ENCODE peak calls at places on chromosomes 13 and 19, in seven cellular contexts. I, T, F, V, R, P and G are unnamed samples. For H3K27me3, the result is how much of the 10 kb centered on the place peaks cover.

GRCh38 chr19:2274185-2274711 is 7.7 kb downstream of the PEAK3 start:
- DNase-seq in F (no peak), V (no peak), I (no peak), P (no peak), R (no peak), T (no peak), G (no peak)

GRCh38 chr19:52941941-52942370 is 18.7 kb upstream of the ZNF888 start:
- DNase-seq in V (peak), T (peak), R (peak), P (peak), F (no peak), I (peak), G (peak)

GRCh38 chr19:38389101-38389925 is 816 bp downstream of the SPRED3 start:
- DNase-seq in P (peak), V (no peak), F (peak), T (peak), I (no peak), R (no peak), G (no peak)

GRCh38 chr19:12954150-12954962 is 2.7 kb downstream of the GADD45GIP1 start:
- DNase-seq in I (no peak), T (no peak), R (no peak), V (no peak), F (no peak), P (no peak), G (peak)

GRCh38 chr13:60788156-60788829 is 391.3 kb downstream of the TDRD3 start:
- DNase-seq in T (peak), V (peak), F (peak), P (no peak), I (no peak), R (peak), G (no peak)

GRCh38 chr19:2227415-2228156 is 8.5 kb downstream of the PLEKHJ1 start:
- DNase-seq in I (peak), F (no peak), R (no peak), T (no peak), V (no peak), P (no peak), G (no peak)

GRCh38 chr19:46748325-46749109 is 2.3 kb upstream of the STRN4 start:
- DNase-seq in R (peak), I (peak), P (peak), F (no peak), T (peak), V (peak), G (peak)

GRCh38 chr13:98207411-98207810 is 30.3 kb upstream of the RNF113B start:
- DNase-seq in R (peak), F (peak), I (no peak), V (no peak), T (no peak), P (peak), G (no peak)

GRCh38 chr19:10305139-10305806 is 4.3 kb downstream of the ZGLP1 start:
- DNase-seq in F (peak), I (no peak), T (peak), P (peak), V (peak), R (peak), G (peak)

GRCh38 chr13:67343777-67344176 is 113.6 kb upstream of the PCDH9 start:
- DNase-seq in P (no peak), V (no peak), R (no peak), T (no peak), F (no peak), I (no peak), G (no peak)

GRCh38 chr13:110449225-110450015 is 112.1 kb downstream of the RAB20 start:
- DNase-seq in I (no peak), R (no peak), P (no peak), V (no peak), T (no peak), F (no peak), G (no peak)

GRCh38 chr13:89609318-89609717 is 1738.2 kb upstream of the MIR17HG start:
- DNase-seq in V (no peak), R (no peak), I (no peak), F (no peak), P (no peak), T (no peak), G (no peak)

GRCh38 chr13:37175996-37176395 is 70.5 kb upstream of the CSNK1A1L start:
- DNase-seq in T (peak), V (no peak), F (peak), P (peak), I (no peak), R (no peak), G (no peak)

GRCh38 chr13:109088101-109088500 is 458.7 kb downstream of the MYO16 start:
- DNase-seq in R (no peak), V (no peak), F (no peak), P (no peak), I (no peak), T (no peak), G (no peak)

GRCh38 chr13:31094331-31095015 is 67.2 kb downstream of the HSPH1 start:
- DNase-seq in V (no peak), I (no peak), T (no peak), P (no peak), F (no peak), R (no peak), G (no peak)

GRCh38 chr13:23671902-23672301 is 101.7 kb downstream of the TNFRSF19 start:
- DNase-seq in V (no peak), T (peak), R (no peak), F (peak), I (no peak), P (peak), G (no peak)

GRCh38 chr19:16040642-16041041 is 35.7 kb upstream of the TPM4 start:
- DNase-seq in R (no peak), V (no peak), P (peak), T (peak), I (no peak), F (no peak), G (no peak)

GRCh38 chr19:40347476-40348124 is 597 bp downstream of the C19orf47 start:
- DNase-seq in V (no peak), I (peak), R (no peak), T (no peak), F (no peak), P (no peak), G (no peak)

GRCh38 chr19:45413497-45413896 is 7.1 kb downstream of the POLR1G start:
- DNase-seq in I (no peak), R (no peak), P (no peak), V (no peak), T (no peak), F (no peak), G (no peak)

GRCh38 chr13:70108276-70108845 is at the start of gene KLHL1:
- DNase-seq in R (no peak), P (no peak), T (no peak), F (no peak), I (no peak), V (no peak), G (no peak)

GRCh38 chr13:48437381-48437780 is 24.5 kb upstream of the LPAR6 start:
- DNase-seq in R (peak), I (no peak), P (peak), T (peak), F (peak), V (peak), G (no peak)

GRCh38 chr19:42540071-42540553 is 11.8 kb upstream of the CEACAM1 start:
- DNase-seq in T (peak), I (no peak), P (no peak), V (no peak), F (no peak), R (no peak), G (peak)

GRCh38 chr13:113553541-113554332 is 30.8 kb upstream of the TFDP1 start:
- DNase-seq in V (no peak), I (peak), T (no peak), R (no peak), F (no peak), P (no peak), G (peak)

GRCh38 chr13:99388334-99388923 is 81.2 kb upstream of the GPR183 start:
- DNase-seq in P (no peak), F (no peak), T (no peak), V (no peak), R (no peak), I (no peak), G (no peak)

GRCh38 chr19:47819841-47820244 is 1.9 kb upstream of the CRX start:
- DNase-seq in V (no peak), T (no peak), P (no peak), R (no peak), I (no peak), F (no peak), G (no peak)

DNA sequence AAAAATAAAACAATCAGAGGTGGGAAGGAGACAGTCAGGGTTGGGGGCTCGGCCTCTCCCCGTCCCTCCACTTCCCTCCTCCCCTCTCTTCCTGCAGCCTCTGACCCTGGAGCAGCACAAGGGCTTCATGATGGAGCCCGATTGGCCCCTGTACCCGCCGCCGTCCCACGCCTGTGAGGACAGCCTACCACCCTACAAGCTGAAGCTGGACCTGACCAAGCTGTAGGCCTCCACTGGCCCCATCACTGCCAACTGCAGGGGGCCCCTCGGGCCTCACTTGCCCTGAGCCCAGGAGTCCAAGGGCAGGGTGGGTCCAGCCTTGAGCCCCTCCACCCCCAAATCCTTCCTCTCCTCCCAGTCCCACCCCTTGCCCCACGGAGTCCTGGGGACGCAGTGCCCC is 7.6 kb downstream of the TMEM59L start:
- DNase-seq in P (no peak), R (no peak), T (no peak), F (no peak), V (no peak), I (no peak), G (no peak)
- H3K27me3 ChIP-seq in P (under half), R (under half), T (under half), F (under half), V (under half), I (under half), G (under half)

GRCh38 chr13:27924529-27925141 is 4.8 kb downstream of the PDX1 start:
- DNase-seq in P (no peak), R (no peak), F (no peak), T (no peak), V (no peak), I (no peak), G (no peak)
- H3K27me3 ChIP-seq in P (half or more), R (half or more), F (half or more), T (half or more), V (half or more), I (under half), G (half or more)

DNA sequence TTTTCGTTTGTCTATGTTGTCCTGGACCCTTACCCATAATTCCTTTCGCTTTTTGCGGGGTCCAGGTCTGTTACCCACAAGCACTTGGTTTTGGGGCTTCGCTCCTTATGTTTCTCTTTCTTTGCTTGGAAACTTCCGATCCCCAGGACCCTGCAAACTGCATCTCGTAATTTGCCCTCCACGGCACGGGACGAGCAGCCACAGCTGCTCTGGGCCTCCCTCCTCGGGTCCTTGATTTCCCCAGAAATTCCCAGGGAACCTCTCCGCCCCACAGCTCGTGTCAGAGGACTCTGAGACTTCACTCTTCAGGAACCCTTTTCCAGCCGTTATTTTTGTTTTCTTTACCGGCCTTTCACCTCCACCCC is 599 bp downstream of the SNRNP70 start:
- DNase-seq in P (no peak), V (no peak), R (no peak), F (no peak), I (no peak), T (no peak), G (no peak)
- H3K27me3 ChIP-seq in P (under half), V (under half), R (under half), F (under half), I (under half), T (under half), G (under half)

GRCh38 chr19:50896591-50897190 is 14.5 kb downstream of the KLK4 start:
- DNase-seq in F (peak), R (no peak), V (no peak), I (peak), T (peak), P (peak), G (no peak)

GRCh38 chr19:50899549-50899948 is 11.6 kb downstream of the KLK4 start:
- DNase-seq in R (no peak), P (no peak), I (no peak), F (no peak), V (no peak), T (no peak), G (no peak)

GRCh38 chr19:50897612-50898011 is 13.6 kb downstream of the KLK4 start:
- DNase-seq in T (no peak), P (no peak), V (no peak), F (no peak), R (no peak), I (no peak), G (no peak)

GRCh38 chr19:50898018-50898417 is 13.2 kb downstream of the KLK4 start:
- DNase-seq in P (no peak), R (no peak), T (no peak), V (no peak), I (no peak), F (no peak), G (no peak)

DNA sequence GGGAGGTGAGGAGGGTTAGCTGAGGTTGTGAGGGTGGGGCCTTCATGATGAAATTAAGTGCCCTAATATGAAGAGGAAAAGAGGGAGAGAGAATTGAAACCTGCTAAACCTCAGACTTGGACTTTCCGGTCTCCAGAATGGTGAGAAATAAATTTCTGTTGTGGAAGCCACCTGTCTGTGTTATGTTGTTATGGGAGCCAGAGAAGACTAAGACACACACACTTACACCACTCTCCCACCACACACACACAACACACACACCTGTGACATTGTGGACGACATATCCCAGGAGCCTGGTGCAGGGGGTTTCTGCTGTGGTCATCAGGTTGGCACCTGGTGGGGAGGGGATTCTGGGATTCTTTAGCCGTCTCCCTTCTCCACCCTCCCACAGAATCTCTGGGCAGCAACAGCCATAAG is 14.0 kb downstream of the KLK4 start:
- DNase-seq in I (no peak), F (no peak), T (no peak), P (no peak), V (no peak), R (no peak), G (no peak)
- H3K27me3 ChIP-seq in I (under half), F (under half), T (under half), P (under half), V (under half), R (under half), G (under half)

GRCh38 chr19:29478578-29479565 is 46.9 kb upstream of the VSTM2B start:
- DNase-seq in V (no peak), R (no peak), I (no peak), P (no peak), F (no peak), T (no peak), G (no peak)

GRCh38 chr19:29476528-29476927 is 49.3 kb upstream of the VSTM2B start:
- DNase-seq in P (no peak), F (no peak), V (no peak), I (no peak), T (no peak), R (no peak), G (no peak)

GRCh38 chr19:29477831-29478577 is 47.8 kb upstream of the VSTM2B start:
- DNase-seq in I (no peak), T (no peak), V (no peak), P (no peak), F (no peak), R (no peak), G (no peak)

GRCh38 chr19:29479941-29480340 is 45.9 kb upstream of the VSTM2B start:
- DNase-seq in P (no peak), I (no peak), R (no peak), T (no peak), V (no peak), F (no peak), G (no peak)

GRCh38 chr19:29475469-29475868 is 50.3 kb upstream of the VSTM2B start:
- DNase-seq in V (no peak), R (no peak), P (no peak), F (no peak), T (no peak), I (no peak), G (no peak)
- H3K27me3 ChIP-seq in V (under half), R (under half), P (under half), F (under half), T (under half), I (under half), G (under half)

GRCh38 chr19:18774107-18774506 is 17.0 kb downstream of the COMP start:
- DNase-seq in P (no peak), I (no peak), V (no peak), R (no peak), F (no peak), T (no peak), G (no peak)

GRCh38 chr19:18772620-18773587 is 18.2 kb downstream of the COMP start:
- DNase-seq in P (no peak), I (no peak), F (no peak), T (no peak), R (no peak), V (no peak), G (no peak)

GRCh38 chr19:18774782-18775444 is 16.2 kb downstream of the COMP start:
- DNase-seq in P (no peak), V (no peak), R (no peak), T (no peak), I (no peak), F (no peak), G (no peak)

GRCh38 chr19:18775586-18776287 is 15.4 kb downstream of the COMP start:
- DNase-seq in F (peak), R (no peak), P (peak), V (no peak), I (no peak), T (peak), G (no peak)

DNA sequence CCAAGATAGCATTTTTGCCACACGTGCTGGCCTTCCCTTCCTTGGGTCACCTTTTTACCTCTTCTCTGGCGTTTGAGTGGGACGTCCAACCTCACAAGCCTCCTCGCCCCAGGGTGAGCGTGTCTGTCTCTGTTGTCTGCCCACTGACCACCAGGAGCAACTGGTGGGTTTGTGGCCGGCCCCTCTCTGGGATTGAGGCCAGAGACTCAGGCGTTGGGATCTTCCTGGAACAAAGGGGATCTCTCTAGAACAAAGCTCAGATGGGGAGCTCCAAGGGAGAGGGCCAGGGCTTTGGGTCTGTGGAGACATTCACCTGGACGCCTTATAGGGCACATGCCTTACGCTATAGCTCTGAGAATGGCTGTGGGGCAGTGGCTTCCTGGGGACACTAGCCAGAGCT is 17.4 kb downstream of the COMP start:
- DNase-seq in F (no peak), R (no peak), I (no peak), V (no peak), T (no peak), P (no peak), G (no peak)
- H3K27me3 ChIP-seq in F (under half), R (under half), I (under half), V (under half), T (under half), P (under half), G (under half)

GRCh38 chr19:56538254-56538760 is 441 bp upstream of the ZFP28 start:
- DNase-seq in F (peak), T (peak), V (peak), R (peak), I (peak), P (peak), G (peak)
- H3K27me3 ChIP-seq in F (under half), T (under half), V (under half), R (under half), I (under half), P (under half), G (under half)

GRCh38 chr13:20306039-20306438 is 73.9 kb upstream of the GJB6 start:
- DNase-seq in I (no peak), R (no peak), T (no peak), P (no peak), V (no peak), F (no peak), G (no peak)

GRCh38 chr13:20305587-20305986 is 73.5 kb upstream of the GJB6 start:
- DNase-seq in F (no peak), V (no peak), R (no peak), I (no peak), T (no peak), P (no peak), G (no peak)

GRCh38 chr13:20303636-20304035 is 71.5 kb upstream of the GJB6 start:
- DNase-seq in I (no peak), T (no peak), P (no peak), F (peak), R (no peak), V (no peak), G (no peak)

GRCh38 chr13:20297181-20297580 is 65.1 kb upstream of the GJB6 start:
- DNase-seq in P (no peak), V (no peak), I (no peak), F (no peak), T (no peak), R (no peak), G (no peak)

GRCh38 chr13:20301391-20302071 is 69.4 kb upstream of the GJB6 start:
- DNase-seq in P (no peak), V (peak), I (no peak), F (peak), R (no peak), T (peak), G (no peak)
- H3K27me3 ChIP-seq in P (half or more), V (under half), I (under half), F (under half), R (under half), T (under half), G (under half)

GRCh38 chr13:106630650-106631049 is 62.7 kb upstream of the ARGLU1 start:
- DNase-seq in T (no peak), P (no peak), V (no peak), F (no peak), I (no peak), R (no peak), G (no peak)
- H3K27me3 ChIP-seq in T (under half), P (under half), V (under half), F (under half), I (under half), R (under half), G (under half)